ENCODE peak calls at places on chromosome 17, in eight cellular contexts. S is CD8-positive, alpha-beta T cell; M is tibial nerve; X is gastrocnemius medialis; J is A673; Z is esophagus squamous epithelium; F is heart left ventricle; Y is uterus. W is an unnamed sample.

GRCh38 chr17:68033636-68034451 is 1.7 kb upstream of the KPNA2 start:
- DNase-seq in S (no peak), M (no peak), X (no peak), J (peak; percentile 58), Z (no peak), F (no peak), Y (no peak), W (no peak)

GRCh38 chr17:62565817-62566216 is 61.7 kb upstream of the MRC2 start:
- DNase-seq in S (no peak), M (no peak), X (no peak), J (no peak), Z (no peak), F (no peak), Y (no peak), W (no peak)

GRCh38 chr17:49680314-49680713 is 2.4 kb upstream of the SPOP start:
- DNase-seq in S (no peak), M (no peak), X (no peak), J (no peak), Z (no peak), F (no peak), Y (no peak), W (no peak)

GRCh38 chr17:49217651-49218413 is 7.3 kb downstream of the ABI3 start:
- DNase-seq in S (peak; percentile 62), M (no peak), X (no peak), J (no peak), Z (no peak), F (peak; percentile 71), Y (no peak), W (peak; percentile 61)

GRCh38 chr17:17728550-17729251 is 47.4 kb downstream of the RAI1 start:
- DNase-seq in S (no peak), M (no peak), X (no peak), J (no peak), Z (no peak), F (no peak), Y (no peak), W (no peak)

GRCh38 chr17:42673885-42674754 is 2.7 kb downstream of the PLEKHH3 start:
- DNase-seq in S (no peak), M (no peak), X (no peak), J (peak; percentile 44), Z (no peak), F (peak; percentile 83), Y (peak; percentile 82), W (peak; percentile 66)

GRCh38 chr17:54404259-54404658 is 496.4 kb upstream of the TOM1L1 start:
- DNase-seq in S (no peak), M (no peak), X (no peak), J (no peak), Z (no peak), F (no peak), Y (no peak), W (no peak)

GRCh38 chr17:41781404-41782110 is 5.0 kb downstream of the JUP start:
- DNase-seq in S (no peak), M (no peak), X (peak; percentile 70), J (no peak), Z (no peak), F (no peak), Y (no peak), W (no peak)

GRCh38 chr17:73434154-73434553 is 122.4 kb upstream of the CDC42EP4 start:
- DNase-seq in S (no peak), M (no peak), X (no peak), J (no peak), Z (no peak), F (no peak), Y (no peak), W (no peak)

GRCh38 chr17:64641499-64641898 is 20.6 kb downstream of the SMURF2 start:
- DNase-seq in S (no peak), M (no peak), X (no peak), J (peak; percentile 24), Z (no peak), F (no peak), Y (no peak), W (no peak)

GRCh38 chr17:66889480-66890230 is 54.7 kb downstream of the CACNG5 start:
- DNase-seq in S (no peak), M (no peak), X (no peak), J (no peak), Z (no peak), F (no peak), Y (no peak), W (no peak)

GRCh38 chr17:9470171-9470570 is 105.4 kb downstream of the STX8 start:
- DNase-seq in S (no peak), M (no peak), X (no peak), J (peak; percentile 88), Z (no peak), F (no peak), Y (no peak), W (no peak)

GRCh38 chr17:29129731-29130130 is 50.5 kb downstream of the MYO18A start:
- DNase-seq in S (no peak), M (no peak), X (peak; percentile 56), J (no peak), Z (no peak), F (no peak), Y (no peak), W (no peak)

GRCh38 chr17:49360796-49361128 is 1.3 kb downstream of the ZNF652 start:
- DNase-seq in S (no peak), M (no peak), X (no peak), J (no peak), Z (no peak), F (no peak), Y (no peak), W (no peak)

GRCh38 chr17:7393613-7394451 is 493 bp downstream of the PLSCR3 start:
- DNase-seq in S (no peak), M (no peak), X (no peak), J (peak; percentile 38), Z (no peak), F (no peak), Y (peak; percentile 31), W (no peak)

GRCh38 chr17:17519886-17520285 is 23.7 kb upstream of the RASD1 start:
- DNase-seq in S (no peak), M (no peak), X (no peak), J (no peak), Z (no peak), F (no peak), Y (no peak), W (no peak)

DNA sequence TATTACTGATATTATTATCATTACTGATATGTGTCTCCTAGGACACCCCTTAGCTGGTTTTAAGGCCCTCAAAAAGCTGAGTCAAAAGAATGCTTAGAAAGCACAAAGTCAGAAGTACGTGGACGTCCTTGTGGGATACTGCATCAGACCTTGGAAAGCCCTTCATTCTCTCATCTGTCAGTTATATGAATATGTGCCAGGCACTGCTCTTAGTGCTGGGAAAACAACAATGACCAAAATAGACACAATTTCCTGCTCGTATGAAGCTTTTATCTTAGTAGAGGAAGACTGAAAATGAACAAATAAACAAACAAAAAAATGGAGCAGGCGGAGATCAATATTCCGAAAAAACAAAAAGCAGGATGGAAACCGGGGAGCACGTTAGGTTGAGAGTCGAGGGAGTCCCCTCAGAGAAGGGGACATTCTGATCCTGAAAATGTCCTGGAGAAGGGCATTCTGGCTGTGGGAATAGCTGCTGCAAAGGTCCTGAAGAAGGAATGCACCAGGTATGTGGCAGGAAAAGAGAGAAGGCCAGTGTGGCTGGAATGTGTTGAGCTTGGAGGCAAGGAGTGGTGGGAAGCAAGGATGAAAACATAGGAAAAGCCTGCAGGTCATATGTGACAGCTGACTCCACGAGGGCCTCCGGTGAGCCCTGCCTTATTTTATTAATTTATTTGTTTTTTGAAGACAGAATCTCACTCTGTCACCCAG is 15.5 kb upstream of the TMEM94 start:
- DNase-seq in S (no peak), M (no peak), X (no peak), J (no peak), Z (no peak), F (no peak), Y (no peak), W (no peak)
- H3K27ac ChIP-seq in S (no peak overlapping the region), M (no peak overlapping the region), X (no peak overlapping the region), J (no peak overlapping the region), Z (peak overlapping the region; percentile 49), F (peak overlapping the region; percentile 63), Y (peak overlapping the region; percentile 58), W (peak overlapping the region; percentile 29)

GRCh38 chr17:78324391-78325075 is 35.3 kb downstream of the SOCS3 start:
- DNase-seq in S (no peak), M (peak; percentile 79), X (peak; percentile 66), J (peak; percentile 50), Z (no peak), F (peak; percentile 93), Y (peak; percentile 85), W (peak; percentile 56)
- H3K27ac ChIP-seq in S (peak overlapping the region; percentile 19), M (peak overlapping the region; percentile 60), X (peak overlapping the region; percentile 68), J (no peak overlapping the region), Z (peak overlapping the region; percentile 88), F (peak overlapping the region; percentile 78), Y (peak overlapping the region; percentile 86), W (peak overlapping the region; percentile 77)

DNA sequence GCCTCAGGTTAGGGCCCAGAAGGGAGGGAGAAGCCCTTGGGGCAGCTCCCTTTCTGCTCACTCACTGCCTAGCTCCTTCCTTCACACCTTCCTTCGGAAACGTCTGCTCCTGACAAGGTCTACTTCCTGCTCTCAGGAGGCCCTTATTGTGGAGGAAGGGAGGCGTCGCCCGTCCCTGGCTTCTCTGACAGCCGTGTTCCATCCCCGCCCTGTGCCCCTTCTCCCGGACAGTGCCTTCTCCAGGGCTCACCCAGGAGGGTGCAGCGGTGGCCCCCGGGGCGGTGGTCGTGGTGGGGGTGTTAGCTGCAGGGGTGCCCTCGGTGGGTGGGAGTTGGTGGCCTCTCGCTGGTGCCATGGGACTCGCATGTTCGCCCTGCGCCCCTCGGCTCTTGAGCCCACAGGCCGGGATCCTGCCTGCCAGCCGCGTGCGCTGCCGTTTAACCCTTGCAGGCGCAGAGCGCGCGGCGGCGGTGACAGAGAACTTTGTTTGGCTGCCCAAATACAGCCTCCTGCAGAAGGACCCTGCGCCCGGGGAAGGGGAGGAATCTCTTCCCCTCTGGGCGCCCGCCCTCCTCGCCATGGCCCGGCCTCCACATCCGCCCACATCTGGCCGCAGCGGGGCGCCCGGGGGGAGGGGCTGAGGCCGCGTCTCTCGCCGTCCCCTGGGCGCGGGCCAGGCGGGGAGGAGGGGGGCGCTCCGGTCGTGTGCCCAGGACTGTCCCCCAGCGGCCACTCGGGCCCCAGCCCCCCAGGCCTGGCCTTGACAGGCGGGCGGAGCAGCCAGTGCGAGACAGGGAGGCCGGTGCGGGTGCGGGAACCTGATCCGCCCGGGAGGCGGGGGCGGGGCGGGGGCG is 231.9 kb downstream of the SEC14L1 start:
- DNase-seq in S (peak; percentile 49), M (peak; percentile 75), X (peak; percentile 56), J (peak; percentile 91), Z (no peak), F (peak; percentile 91), Y (peak; percentile 86), W (peak; percentile 74)
- H3K27ac ChIP-seq in S (peak overlapping the region; percentile 81), M (peak overlapping the region; percentile 79), X (peak overlapping the region; percentile 85), J (peak overlapping the region; percentile 95), Z (peak overlapping the region; percentile 96), F (peak overlapping the region; percentile 95), Y (peak overlapping the region; percentile 97), W (peak overlapping the region; percentile 75)

DNA sequence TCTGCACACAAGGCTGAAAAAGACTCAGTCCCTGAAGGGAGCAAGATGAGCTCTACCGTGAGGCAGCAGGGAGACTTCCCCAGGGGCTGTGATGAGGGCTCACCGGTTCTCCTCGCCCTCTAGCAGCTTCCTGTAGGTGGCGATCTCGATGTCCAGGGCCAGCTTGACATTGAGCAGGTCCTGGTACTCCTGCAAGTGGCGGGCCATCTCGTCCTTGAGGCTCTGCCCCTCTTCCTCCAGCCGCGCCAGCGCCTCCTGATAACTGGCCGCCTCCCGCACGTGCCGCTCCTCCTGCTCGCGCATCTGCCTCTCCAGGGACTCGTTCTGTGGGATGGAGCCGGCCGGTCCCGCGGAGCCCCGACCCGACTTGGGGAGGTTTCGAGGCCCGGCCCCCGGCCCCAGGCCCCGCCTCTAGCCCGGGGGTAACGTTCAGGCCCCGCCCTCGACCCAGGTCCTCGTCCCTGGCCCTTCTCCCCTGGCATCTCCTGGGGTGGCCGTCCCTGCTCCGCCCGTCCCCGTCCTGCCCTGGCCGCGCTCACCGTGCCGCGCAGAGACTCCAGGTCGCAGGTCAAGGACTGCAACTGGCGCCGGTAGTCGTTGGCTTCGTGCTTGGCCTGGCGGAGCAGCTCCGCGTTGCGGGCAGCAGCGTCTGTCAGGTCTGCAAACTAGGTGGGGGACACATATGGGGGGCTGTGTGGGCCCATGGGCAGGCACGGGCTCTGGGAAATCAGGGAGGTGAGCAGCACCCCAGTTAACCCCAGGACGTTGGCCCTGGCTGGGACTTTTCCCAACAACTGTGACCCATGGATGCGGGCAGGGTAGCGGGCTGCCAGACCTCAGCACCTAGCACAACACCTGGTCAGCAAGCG is 3.9 kb downstream of the GFAP start:
- DNase-seq in S (peak; percentile 38), M (no peak), X (no peak), J (peak; percentile 35), Z (no peak), F (peak; percentile 68), Y (peak; percentile 49), W (peak; percentile 67)
- H3K27ac ChIP-seq in S (no peak overlapping the region), M (no peak overlapping the region), X (no peak overlapping the region), J (no peak overlapping the region), Z (no peak overlapping the region), F (peak overlapping the region; percentile 58), Y (no peak overlapping the region), W (no peak overlapping the region)